ENCODE peak calls at places on chromosomes 6 and 20, in five cellular contexts. H, S, O, Y and X are unnamed samples.

GRCh38 chr6:87639373-87639772 is 49.4 kb downstream of the ORC3 start:
- DNase-seq in H (no peak), S (no peak), Y (no peak), O (no peak), X (no peak)

GRCh38 chr20:15154070-15154469 is 816.7 kb upstream of the FLRT3 start:
- DNase-seq in H (no peak), S (no peak), Y (no peak), O (no peak), X (no peak)

GRCh38 chr6:49868951-49869529 is 2.7 kb upstream of the CRISP1 start:
- DNase-seq in O (no peak), S (no peak), H (no peak), Y (no peak), X (no peak)

GRCh38 chr6:81838031-81838430 is 85.5 kb upstream of the TENT5A start:
- DNase-seq in Y (peak), H (peak), O (no peak), S (peak), X (no peak)

GRCh38 chr6:150770631-150771030 is 94.9 kb upstream of the MTHFD1L start:
- DNase-seq in O (no peak), Y (no peak), S (no peak), H (peak), X (no peak)

GRCh38 chr20:25293507-25293906 is 45.6 kb downstream of the PYGB start:
- DNase-seq in Y (no peak), S (no peak), O (no peak), H (no peak), X (no peak)

GRCh38 chr6:163667372-163668060 is 253.0 kb downstream of the QKI start:
- DNase-seq in O (no peak), Y (no peak), S (no peak), H (peak), X (peak)

GRCh38 chr6:28586273-28586672 is 60.6 kb downstream of the GPX5 start:
- DNase-seq in H (no peak), O (no peak), Y (peak), S (no peak), X (no peak)

DNA sequence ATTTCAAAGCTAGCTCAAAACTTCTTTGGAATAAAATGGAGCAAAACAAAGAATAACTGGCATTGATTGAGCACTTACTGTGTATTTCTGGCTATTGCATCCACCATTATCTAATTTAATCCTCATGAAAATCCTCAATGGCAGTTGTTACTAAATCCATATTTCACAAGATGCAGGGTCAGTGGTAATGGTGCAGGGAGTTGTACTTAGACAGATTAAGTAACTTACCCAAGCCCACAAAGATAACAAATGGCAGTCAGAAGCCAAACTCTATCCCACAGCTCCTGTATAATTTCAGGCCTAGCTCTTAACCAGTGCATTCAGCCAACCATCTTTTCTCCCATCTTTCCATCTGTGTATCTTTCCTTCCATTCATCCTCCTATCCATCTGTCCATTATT is 29.4 kb upstream of the SSTR4 start:
- DNase-seq in S (no peak), Y (no peak), O (no peak), H (no peak), X (no peak)
- H3K9ac ChIP-seq in S (no peak), Y (no peak), O (no peak), H (no peak), X (no peak)

GRCh38 chr6:138526822-138527235 is 27.5 kb upstream of the NHSL1 start:
- DNase-seq in S (no peak), Y (peak), O (no peak), H (no peak), X (no peak)
- TF ChIP-seq MXI1 in S (no peak), Y (no peak), O (no peak), H (no peak), X (no peak)

DNA sequence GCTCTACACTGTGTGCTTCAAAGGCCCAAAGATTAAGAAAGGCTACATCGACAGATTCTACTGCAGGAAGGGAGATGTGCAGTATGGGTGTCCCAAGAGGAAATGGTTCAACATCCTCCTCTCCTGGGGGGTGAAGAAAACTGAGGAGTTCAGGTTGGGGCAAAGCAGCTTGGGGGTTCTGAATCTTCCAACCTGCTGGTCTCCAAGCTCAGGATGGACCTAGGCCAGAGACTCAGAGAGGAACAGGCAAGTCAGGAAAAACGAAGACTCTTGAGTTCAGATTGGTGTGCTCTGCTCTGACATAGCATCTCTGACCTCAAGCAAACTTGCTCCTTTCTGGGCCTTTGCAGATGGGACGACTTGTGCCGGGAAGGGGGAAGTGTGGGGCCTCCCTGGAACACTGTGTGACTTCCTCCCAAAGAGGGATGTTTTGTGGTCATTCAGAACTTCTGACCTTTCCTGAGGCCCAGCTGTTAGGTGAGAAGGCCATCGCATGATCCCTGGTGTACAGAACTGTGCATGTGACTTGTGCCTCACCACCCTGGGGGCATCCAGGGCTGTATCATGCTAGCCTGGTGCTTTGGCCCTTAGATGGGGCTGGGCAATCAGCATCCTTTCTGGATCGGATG is 31.1 kb downstream of the DAAM2 start:
- DNase-seq in Y (no peak), S (no peak), O (no peak), H (no peak), X (no peak)
- TF ChIP-seq RAD21 in Y (no peak), S (no peak), O (no peak), H (no peak), X (no peak)

DNA sequence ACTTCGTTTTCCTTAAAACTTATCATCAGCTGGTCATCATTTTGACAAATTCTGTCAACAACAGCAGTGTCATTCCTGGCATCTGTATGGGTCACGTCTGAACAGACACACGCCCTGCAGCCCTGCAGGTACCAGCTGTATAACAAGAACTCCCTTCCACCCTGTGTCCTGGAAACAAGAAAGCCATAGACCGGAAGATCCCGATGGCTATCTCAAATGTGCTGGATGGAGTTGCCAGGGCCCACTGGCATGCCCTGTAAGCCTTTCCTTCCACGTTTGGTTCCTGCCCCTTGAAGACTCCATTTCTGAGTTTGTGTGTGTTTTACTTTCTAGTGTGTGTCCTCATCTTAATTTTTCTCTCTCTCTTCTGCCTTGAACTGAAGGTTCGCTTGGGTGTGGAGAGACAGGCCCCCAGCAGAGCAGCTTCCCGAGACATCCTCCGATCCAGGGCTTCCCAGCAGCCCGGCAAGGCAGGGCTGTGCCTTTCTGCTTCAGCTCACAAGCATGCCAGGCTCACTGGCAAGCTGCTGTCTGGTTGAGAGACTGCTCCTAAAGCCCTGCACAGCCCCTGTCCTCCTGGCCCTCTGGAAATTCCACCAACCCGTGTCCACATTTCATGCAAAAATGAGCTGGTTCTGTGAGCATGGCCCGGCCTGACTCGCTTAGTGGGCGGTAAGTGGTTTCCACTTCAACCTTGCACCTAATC is 8.7 kb downstream of the GFRA4 start:
- DNase-seq in O (no peak), H (no peak), Y (no peak), S (peak), X (no peak)
- H3K9ac ChIP-seq in O (no peak), H (no peak), Y (no peak), S (no peak), X (no peak)

GRCh38 chr6:3195695-3196497 is 31.6 kb downstream of the TUBB2B start:
- DNase-seq in H (no peak), Y (peak), O (peak), S (peak), X (no peak)

GRCh38 chr6:3196770-3197169 is 30.7 kb downstream of the TUBB2B start:
- DNase-seq in S (no peak), H (no peak), O (peak), Y (no peak), X (no peak)

GRCh38 chr6:3193102-3193837 is 34.2 kb downstream of the TUBB2B start:
- DNase-seq in S (no peak), O (no peak), H (no peak), Y (no peak), X (no peak)

GRCh38 chr6:3194535-3195376 is 32.7 kb downstream of the TUBB2B start:
- DNase-seq in S (peak), H (peak), Y (no peak), O (no peak), X (no peak)

GRCh38 chr6:3195377-3195694 is 32.1 kb downstream of the TUBB2B start:
- DNase-seq in H (no peak), Y (no peak), S (no peak), O (no peak), X (no peak)
- TF ChIP-seq MXI1 in H (no peak), Y (no peak), S (no peak), O (no peak), X (no peak)

DNA sequence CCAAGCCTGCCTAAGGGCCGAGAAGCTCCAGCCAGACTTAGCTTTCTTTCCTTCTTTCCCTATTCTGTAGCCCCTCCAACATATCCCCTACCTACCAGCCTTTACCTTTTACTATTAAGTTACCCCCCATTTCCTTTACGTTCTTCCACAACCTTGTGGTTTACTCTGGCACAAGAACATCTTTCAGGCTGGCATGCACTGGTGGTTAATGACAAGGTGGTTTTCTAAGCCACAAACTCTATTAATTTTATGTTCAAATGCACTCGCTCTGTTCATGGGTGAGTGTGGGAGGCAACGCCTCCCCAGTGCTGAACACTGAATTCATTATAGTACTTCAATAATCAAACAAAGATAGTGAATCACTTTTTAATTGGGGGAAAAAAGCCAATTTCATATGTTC is 64.4 kb downstream of the TRERF1 start:
- DNase-seq in O (no peak), H (no peak), Y (no peak), S (no peak), X (no peak)
- TF ChIP-seq RAD21 in O (no peak), H (no peak), Y (no peak), S (no peak), X (no peak)

DNA sequence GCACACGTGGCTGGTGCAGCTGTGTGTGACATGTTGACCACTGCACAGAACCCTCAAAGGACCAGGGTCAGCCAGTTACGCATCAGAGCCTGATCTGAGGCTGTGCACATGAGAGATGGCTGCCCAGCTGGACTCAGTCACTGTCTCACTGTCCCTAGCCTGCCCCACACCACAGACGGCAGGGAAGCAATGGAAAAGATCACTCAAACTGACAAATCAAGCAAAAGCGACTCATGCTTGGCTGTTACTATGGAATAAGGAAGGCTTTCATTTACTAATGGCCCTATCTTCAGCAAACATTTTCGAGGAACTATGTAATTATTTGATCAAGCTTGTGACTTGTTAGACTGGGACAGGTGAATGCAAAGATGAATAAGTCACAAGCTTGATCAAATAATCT is 137.0 kb downstream of the SLC23A2 start:
- DNase-seq in H (peak), Y (peak), S (no peak), O (no peak), X (no peak)
- H3K9ac ChIP-seq in H (no peak), Y (no peak), S (no peak), O (no peak), X (no peak)

DNA sequence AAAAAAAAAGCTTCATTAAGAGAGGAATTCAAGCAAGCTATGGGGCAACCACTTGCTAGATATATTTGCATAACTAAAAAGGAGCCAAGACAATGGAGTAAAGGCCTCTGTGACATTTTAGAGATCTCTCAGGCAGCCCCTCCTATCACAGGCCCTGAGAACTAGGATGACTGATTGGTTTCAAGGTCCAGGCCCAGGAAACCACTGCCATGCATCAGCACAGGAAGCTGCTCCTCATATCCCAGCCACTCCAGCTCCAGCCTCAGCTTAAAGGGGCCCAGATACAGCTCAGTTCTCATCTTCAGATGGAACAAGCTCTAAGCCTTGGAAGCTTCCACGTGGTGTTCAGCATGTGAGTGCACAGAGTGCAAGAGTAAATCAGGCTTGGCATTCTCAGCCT is 21.1 kb upstream of the THBS2 start:
- DNase-seq in Y (no peak), S (no peak), O (no peak), H (peak), X (no peak)
- TF ChIP-seq MXI1 in Y (no peak), S (no peak), O (no peak), H (no peak), X (no peak)

DNA sequence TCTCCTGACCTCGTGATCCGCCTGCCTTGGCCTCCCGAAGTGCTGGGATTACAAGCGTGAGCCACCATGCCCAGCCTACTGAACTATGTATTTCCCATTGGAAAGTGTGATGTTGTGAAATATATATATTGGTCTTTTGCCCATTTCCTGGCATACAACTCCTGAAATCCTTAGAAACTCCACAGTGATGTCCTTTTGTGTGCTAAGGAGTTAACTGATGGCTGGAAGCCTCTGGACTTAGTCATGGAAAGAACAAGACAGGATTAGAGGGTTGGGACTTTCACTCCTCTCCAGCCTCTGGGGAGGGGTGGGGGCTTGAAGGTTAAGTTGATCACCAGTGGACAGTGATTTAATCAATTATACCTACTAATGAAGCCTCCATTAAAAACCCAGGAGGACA is 7.1 kb downstream of the PANK2 start:
- DNase-seq in Y (no peak), H (peak), O (no peak), S (no peak), X (no peak)
- TF ChIP-seq RAD21 in Y (no peak), H (no peak), O (no peak), S (no peak), X (no peak)

DNA sequence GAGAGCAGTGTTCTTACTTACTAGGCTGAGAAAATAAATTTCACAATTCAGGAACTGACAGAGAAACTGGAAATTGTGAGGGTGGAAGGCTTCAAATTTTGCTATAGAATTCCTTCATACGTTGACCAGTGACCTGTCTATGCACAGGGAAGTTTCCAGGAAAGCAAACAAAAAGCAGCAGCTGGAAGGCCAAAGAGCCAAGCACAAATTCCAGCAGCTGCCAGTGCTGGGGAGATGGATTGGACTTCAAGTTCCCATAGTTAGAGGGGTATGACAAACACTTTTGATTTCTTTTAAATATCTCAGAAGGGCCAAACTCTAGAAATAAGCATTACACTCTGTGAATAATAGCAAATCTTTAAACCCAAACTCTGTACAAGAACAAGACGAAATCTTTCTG is 299.1 kb upstream of the KCNQ5 start:
- DNase-seq in Y (no peak), O (no peak), H (no peak), S (no peak), X (no peak)
- H3K9ac ChIP-seq in Y (no peak), O (no peak), H (no peak), S (no peak), X (no peak)